ENCODE peak calls at places on chromosomes 16 and 17, in nine cellular contexts. Z is globus pallidus; G is RWPE1; Q is stimulated activated CD4-positive, alpha-beta T cell treated with anti-CD3 and anti-CD28 coated beads, Interleukin-4, amount 100 ng/mL, for 48 hours; F is NCI-H1105 treated with DMSO at 0.1 percent for 48 hours; C is AG09309; O is NCI-H1694; R is aorta; N is activated naive CD4-positive, alpha-beta T cell treated with anti-CD3 and anti-CD28 coated beads for 36 hours. P is an unnamed sample.

GRCh38 chr16:80526418-80527061 is 14.3 kb upstream of the DYNLRB2 start:
- DNase-seq in Z (peak; percentile 47), G (peak; percentile 52), Q (peak; percentile 30), F (peak; percentile 48), C (peak; percentile 25), O (peak; percentile 48), R (peak; percentile 48), N (peak; percentile 74), P (peak; percentile 28)

GRCh38 chr16:25013751-25014499 is 1.2 kb downstream of the ARHGAP17 start:
- DNase-seq in Z (peak; percentile 41), G (no peak), Q (no peak), F (no peak), C (no peak), O (no peak), R (no peak), N (no peak), P (no peak)

GRCh38 chr17:69762359-69762758 is 312.7 kb upstream of the KCNJ16 start:
- DNase-seq in Z (no peak), G (peak; percentile 13), Q (no peak), F (no peak), C (no peak), O (no peak), R (no peak), N (no peak), P (no peak)

GRCh38 chr16:11682655-11683096 is 14.4 kb downstream of the SNN start:
- DNase-seq in Z (no peak), G (peak; percentile 61), Q (no peak), F (no peak), C (peak; percentile 76), O (no peak), R (no peak), N (no peak), P (no peak)

GRCh38 chr16:68707341-68708152 is 29.5 kb upstream of the CDH1 start:
- DNase-seq in Z (no peak), G (peak; percentile 97), Q (no peak), F (no peak), C (no peak), O (no peak), R (no peak), N (no peak), P (no peak)

GRCh38 chr16:76461836-76462235 is 184.6 kb downstream of the CNTNAP4 start:
- DNase-seq in Z (no peak), G (no peak), Q (no peak), F (no peak), C (no peak), O (no peak), R (no peak), N (no peak), P (no peak)

GRCh38 chr17:78278139-78278741 is 46.8 kb downstream of the TMEM235 start:
- DNase-seq in Z (no peak), G (no peak), Q (no peak), F (no peak), C (no peak), O (no peak), R (no peak), N (peak; percentile 75), P (no peak)

GRCh38 chr17:14471052-14471451 is 170.2 kb downstream of the HS3ST3B1 start:
- DNase-seq in Z (no peak), G (peak; percentile 38), Q (no peak), F (peak; percentile 3), C (peak; percentile 45), O (no peak), R (no peak), N (no peak), P (no peak)

GRCh38 chr17:39664581-39665561 is at the start of gene TCAP:
- DNase-seq in Z (no peak), G (no peak), Q (no peak), F (no peak), C (no peak), O (no peak), R (no peak), N (no peak), P (no peak)

GRCh38 chr16:89170346-89171215 is 967 bp upstream of the CDH15 start:
- DNase-seq in Z (no peak), G (no peak), Q (no peak), F (peak; percentile 41), C (no peak), O (no peak), R (peak; percentile 49), N (peak; percentile 45), P (no peak)

GRCh38 chr17:6626616-6627015 is 13.9 kb downstream of the KIAA0753 start:
- DNase-seq in Z (no peak), G (no peak), Q (no peak), F (no peak), C (no peak), O (no peak), R (no peak), N (no peak), P (no peak)

GRCh38 chr17:57945999-57946797 is 9.0 kb downstream of the CUEDC1 start:
- DNase-seq in Z (no peak), G (peak; percentile 74), Q (no peak), F (peak; percentile 12), C (no peak), O (no peak), R (no peak), N (no peak), P (no peak)

GRCh38 chr17:68100000-68100641 is 64.6 kb downstream of the KPNA2 start:
- DNase-seq in Z (no peak), G (no peak), Q (no peak), F (no peak), C (no peak), O (no peak), R (no peak), N (no peak), P (no peak)

GRCh38 chr16:79838860-79839259 is 238.3 kb upstream of the MAF start:
- DNase-seq in Z (peak; percentile 10), G (no peak), Q (no peak), F (no peak), C (no peak), O (peak; percentile 61), R (no peak), N (no peak), P (no peak)

GRCh38 chr17:16942141-16943031 is 29.5 kb downstream of the TNFRSF13B start:
- DNase-seq in Z (no peak), G (no peak), Q (no peak), F (no peak), C (no peak), O (no peak), R (peak; percentile 13), N (no peak), P (no peak)

GRCh38 chr16:88831838-88832237 is 20.1 kb upstream of the APRT start:
- DNase-seq in Z (no peak), G (peak; percentile 65), Q (no peak), F (no peak), C (no peak), O (no peak), R (peak; percentile 42), N (no peak), P (no peak)

GRCh38 chr17:77664097-77664729 is 294.3 kb upstream of the TNRC6C start:
- DNase-seq in Z (no peak), G (no peak), Q (no peak), F (no peak), C (no peak), O (no peak), R (no peak), N (no peak), P (no peak)

GRCh38 chr16:57579361-57579665 is 36.9 kb downstream of the ADGRG5 start:
- DNase-seq in Z (no peak), G (no peak), Q (no peak), F (no peak), C (no peak), O (no peak), R (no peak), N (no peak), P (no peak)

GRCh38 chr16:89174055-89174827 is 2.7 kb downstream of the CDH15 start:
- DNase-seq in Z (no peak), G (no peak), Q (no peak), F (no peak), C (no peak), O (no peak), R (no peak), N (no peak), P (no peak)

GRCh38 chr16:21611178-21611545 is 11.8 kb downstream of the METTL9 start:
- DNase-seq in Z (no peak), G (no peak), Q (no peak), F (no peak), C (no peak), O (no peak), R (no peak), N (no peak), P (no peak)

GRCh38 chr16:72996291-72997062 is 51.5 kb downstream of the ZFHX3 start:
- DNase-seq in Z (no peak), G (no peak), Q (no peak), F (no peak), C (no peak), O (no peak), R (no peak), N (no peak), P (no peak)

GRCh38 chr17:74671031-74671771 is 41.5 kb downstream of the CD300LF start:
- DNase-seq in Z (no peak), G (peak; percentile 68), Q (peak; percentile 76), F (no peak), C (peak; percentile 5), O (no peak), R (peak; percentile 84), N (peak; percentile 90), P (no peak)

GRCh38 chr17:32763855-32764439 is 113.0 kb downstream of the MYO1D start:
- DNase-seq in Z (no peak), G (no peak), Q (no peak), F (no peak), C (no peak), O (no peak), R (no peak), N (no peak), P (no peak)

GRCh38 chr16:70520612-70521297 is 2.6 kb downstream of the COG4 start:
- DNase-seq in Z (no peak), G (peak; percentile 27), Q (no peak), F (no peak), C (peak; percentile 60), O (no peak), R (no peak), N (peak; percentile 22), P (no peak)

GRCh38 chr17:58587713-58588117 is 73.3 kb upstream of the MTMR4 start:
- DNase-seq in Z (peak; percentile 63), G (peak; percentile 77), Q (peak; percentile 50), F (peak; percentile 55), C (no peak), O (peak; percentile 66), R (peak; percentile 55), N (peak; percentile 76), P (peak; percentile 42)

GRCh38 chr16:28924762-28925385 is at the start of gene RABEP2:
- DNase-seq in Z (peak; percentile 87), G (peak; percentile 99), Q (peak; percentile 99), F (peak; percentile 96), C (no peak), O (peak; percentile 75), R (peak; percentile 95), N (peak; percentile 97), P (peak; percentile 89)

GRCh38 chr16:31201511-31202401 is 804 bp downstream of the PYCARD start:
- DNase-seq in Z (no peak), G (peak; percentile 45), Q (no peak), F (peak; percentile 22), C (no peak), O (no peak), R (peak; percentile 64), N (peak; percentile 29), P (peak; percentile 12)

GRCh38 chr17:30969989-30970680 is 704 bp upstream of the RNF135 start:
- DNase-seq in Z (no peak), G (peak; percentile 46), Q (no peak), F (no peak), C (no peak), O (no peak), R (no peak), N (peak; percentile 33), P (no peak)

GRCh38 chr17:74680941-74681340 is 31.8 kb downstream of the CD300LF start:
- DNase-seq in Z (no peak), G (no peak), Q (no peak), F (no peak), C (no peak), O (no peak), R (no peak), N (no peak), P (no peak)

GRCh38 chr16:48972236-48972635 is 309.4 kb downstream of the CBLN1 start:
- DNase-seq in Z (no peak), G (no peak), Q (no peak), F (no peak), C (no peak), O (no peak), R (no peak), N (no peak), P (no peak)

P was measured in putamen.